ENCODE peak calls at places on chromosome 6, in four cellular contexts. T is NCI-H774, S is HFFc6, R is HEK293T. X is an unnamed sample.

GRCh38 chr6:30684386-30685156 is 1.9 kb downstream of the PPP1R18 start:
- DNase-seq in T (no peak), S (no peak), R (no peak), X (peak)

GRCh38 chr6:17831135-17831534 is 124.4 kb upstream of the NUP153 start:
- DNase-seq in T (no peak), S (peak), R (no peak), X (no peak)

GRCh38 chr6:122677436-122677835 is 67.2 kb downstream of the PKIB start:
- DNase-seq in T (no peak), S (no peak), R (no peak), X (no peak)

GRCh38 chr6:42294759-42295158 is 77.1 kb upstream of the MRPS10 start:
- DNase-seq in T (no peak), S (peak), R (no peak), X (no peak)

GRCh38 chr6:110517034-110517433 is 40.6 kb upstream of the SLC22A16 start:
- DNase-seq in T (no peak), S (no peak), R (no peak), X (no peak)

GRCh38 chr6:168223150-168223549 is 96.4 kb downstream of the DACT2 start:
- DNase-seq in T (no peak), S (no peak), R (no peak), X (no peak)

GRCh38 chr6:859936-860335 is 167.0 kb upstream of the EXOC2 start:
- DNase-seq in T (no peak), S (no peak), R (no peak), X (no peak)

GRCh38 chr6:135904666-135905065 is 53.2 kb downstream of the PDE7B start:
- DNase-seq in T (no peak), S (peak), R (no peak), X (no peak)

GRCh38 chr6:113736978-113737377 is 120.2 kb upstream of the MARCKS start:
- DNase-seq in T (no peak), S (no peak), R (no peak), X (no peak)

GRCh38 chr6:41560440-41561192 is 14.4 kb downstream of the FOXP4 start:
- DNase-seq in T (no peak), S (no peak), R (no peak), X (peak)

GRCh38 chr6:170289108-170289931 is 1.6 kb downstream of the DLL1 start:
- DNase-seq in T (peak), S (no peak), R (no peak), X (peak)

GRCh38 chr6:166446567-166447065 is 63.9 kb upstream of the MPC1 start:
- DNase-seq in T (no peak), S (no peak), R (no peak), X (no peak)

GRCh38 chr6:43076093-43076927 is at the start of gene PTK7:
- DNase-seq in T (peak), S (no peak), R (peak), X (no peak)

GRCh38 chr6:14072084-14072483 is 45.5 kb upstream of the CD83 start:
- DNase-seq in T (no peak), S (no peak), R (no peak), X (no peak)

GRCh38 chr6:159819932-159820640 is 20.0 kb downstream of the PNLDC1 start:
- DNase-seq in T (no peak), S (no peak), R (no peak), X (no peak)

GRCh38 chr6:26019261-26019845 is 56.8 kb downstream of the TRIM38 start:
- DNase-seq in T (peak), S (no peak), R (no peak), X (no peak)

GRCh38 chr6:166456360-166457156 is 73.8 kb upstream of the MPC1 start:
- DNase-seq in T (peak), S (no peak), R (no peak), X (no peak)